ENCODE peak calls at places on chromosome 16, in eight cellular contexts. One of them, this sample, is unnamed.

GRCh38 chr16:88348377-88349152 is 34.2 kb upstream of the ZNF469 start:
- DNase-seq in HCT116: no peak
- DNase-seq in endothelial cell of umbilical vein: no peak
- DNase-seq in heart left ventricle: peak; percentile 45
- DNase-seq in uterus: no peak
- DNase-seq in IMR-90: no peak
- DNase-seq in stomach: no peak
- DNase-seq in A549: no peak
- DNase-seq in this sample: no peak

GRCh38 chr16:5851583-5851982 is 754.0 kb upstream of the EEF2KMT start:
- DNase-seq in A549: no peak
- DNase-seq in heart left ventricle: no peak
- DNase-seq in IMR-90: no peak
- DNase-seq in endothelial cell of umbilical vein: no peak
- DNase-seq in uterus: no peak
- DNase-seq in HCT116: no peak
- DNase-seq in stomach: no peak
- DNase-seq in this sample: no peak

GRCh38 chr16:12341423-12341822 is 364.9 kb downstream of the SNX29 start:
- DNase-seq in heart left ventricle: no peak
- DNase-seq in endothelial cell of umbilical vein: peak; percentile 36
- DNase-seq in stomach: no peak
- DNase-seq in IMR-90: peak; percentile 75
- DNase-seq in A549: peak; percentile 46
- DNase-seq in uterus: no peak
- DNase-seq in HCT116: peak; percentile 68
- DNase-seq in this sample: no peak

GRCh38 chr16:29664133-29664912 is 1.3 kb downstream of the SPN start:
- DNase-seq in uterus: no peak
- DNase-seq in endothelial cell of umbilical vein: no peak
- DNase-seq in HCT116: no peak
- DNase-seq in A549: no peak
- DNase-seq in IMR-90: no peak
- DNase-seq in heart left ventricle: no peak
- DNase-seq in stomach: no peak
- DNase-seq in this sample: no peak

GRCh38 chr16:88320947-88321634 is 61.7 kb upstream of the ZNF469 start:
- DNase-seq in endothelial cell of umbilical vein: peak; percentile 9
- DNase-seq in uterus: no peak
- DNase-seq in stomach: no peak
- DNase-seq in A549: peak; percentile 60
- DNase-seq in heart left ventricle: peak; percentile 30
- DNase-seq in IMR-90: no peak
- DNase-seq in HCT116: peak; percentile 42
- DNase-seq in this sample: no peak

GRCh38 chr16:75064403-75065148 is 52.0 kb downstream of the LDHD start:
- DNase-seq in HCT116: no peak
- DNase-seq in IMR-90: peak; percentile 39
- DNase-seq in uterus: no peak
- DNase-seq in endothelial cell of umbilical vein: no peak
- DNase-seq in stomach: peak; percentile 76
- DNase-seq in heart left ventricle: no peak
- DNase-seq in A549: no peak
- DNase-seq in this sample: no peak

GRCh38 chr16:75502916-75503605 is 7.8 kb upstream of the CHST6 start:
- DNase-seq in stomach: no peak
- DNase-seq in A549: no peak
- DNase-seq in endothelial cell of umbilical vein: no peak
- DNase-seq in IMR-90: no peak
- DNase-seq in uterus: no peak
- DNase-seq in heart left ventricle: no peak
- DNase-seq in HCT116: no peak
- DNase-seq in this sample: no peak

GRCh38 chr16:81497690-81498089 is 53.1 kb downstream of the CMIP start:
- DNase-seq in stomach: no peak
- DNase-seq in IMR-90: no peak
- DNase-seq in endothelial cell of umbilical vein: no peak
- DNase-seq in uterus: no peak
- DNase-seq in HCT116: no peak
- DNase-seq in heart left ventricle: no peak
- DNase-seq in A549: no peak
- DNase-seq in this sample: no peak

GRCh38 chr16:8919934-8920465 is 37.8 kb downstream of the LITAFD start:
- DNase-seq in IMR-90: no peak
- DNase-seq in uterus: no peak
- DNase-seq in stomach: no peak
- DNase-seq in endothelial cell of umbilical vein: no peak
- DNase-seq in heart left ventricle: no peak
- DNase-seq in HCT116: no peak
- DNase-seq in A549: no peak
- DNase-seq in this sample: no peak

GRCh38 chr16:11253009-11253994 is 2.7 kb downstream of the SOCS1 start:
- DNase-seq in HCT116: no peak
- DNase-seq in endothelial cell of umbilical vein: no peak
- DNase-seq in A549: no peak
- DNase-seq in uterus: no peak
- DNase-seq in heart left ventricle: peak; percentile 17
- DNase-seq in stomach: no peak
- DNase-seq in IMR-90: peak; percentile 84
- DNase-seq in this sample: no peak

GRCh38 chr16:81314603-81315270 is at the start of gene GAN:
- DNase-seq in uterus: peak; percentile 95
- DNase-seq in A549: peak; percentile 97
- DNase-seq in stomach: peak; percentile 96
- DNase-seq in heart left ventricle: peak; percentile 97
- DNase-seq in HCT116: peak; percentile 94
- DNase-seq in IMR-90: peak; percentile 95
- DNase-seq in endothelial cell of umbilical vein: peak; percentile 98
- DNase-seq in this sample: peak; percentile 90

GRCh38 chr16:56789360-56789759 is 59.4 kb downstream of the NUP93 start:
- DNase-seq in HCT116: peak; percentile 55
- DNase-seq in A549: peak; percentile 80
- DNase-seq in uterus: peak; percentile 24
- DNase-seq in endothelial cell of umbilical vein: peak; percentile 55
- DNase-seq in stomach: peak; percentile 73
- DNase-seq in IMR-90: peak; percentile 60
- DNase-seq in heart left ventricle: no peak
- DNase-seq in this sample: no peak

GRCh38 chr16:47694543-47694942 is 233.4 kb downstream of the PHKB start:
- DNase-seq in endothelial cell of umbilical vein: peak; percentile 30
- DNase-seq in HCT116: no peak
- DNase-seq in IMR-90: no peak
- DNase-seq in heart left ventricle: no peak
- DNase-seq in A549: peak; percentile 14
- DNase-seq in stomach: no peak
- DNase-seq in uterus: no peak
- DNase-seq in this sample: no peak

GRCh38 chr16:82004651-82005490 is 6.4 kb downstream of the SDR42E1 start:
- DNase-seq in A549: no peak
- DNase-seq in heart left ventricle: no peak
- DNase-seq in uterus: no peak
- DNase-seq in endothelial cell of umbilical vein: peak; percentile 44
- DNase-seq in IMR-90: no peak
- DNase-seq in stomach: no peak
- DNase-seq in HCT116: no peak
- DNase-seq in this sample: no peak

GRCh38 chr16:60031751-60032150 is 1297.6 kb upstream of the GOT2 start:
- DNase-seq in uterus: no peak
- DNase-seq in endothelial cell of umbilical vein: no peak
- DNase-seq in HCT116: no peak
- DNase-seq in IMR-90: no peak
- DNase-seq in A549: no peak
- DNase-seq in stomach: no peak
- DNase-seq in heart left ventricle: no peak
- DNase-seq in this sample: no peak

GRCh38 chr16:85286970-85287814 is 174.9 kb upstream of the CIBAR2 start:
- DNase-seq in HCT116: no peak
- DNase-seq in stomach: no peak
- DNase-seq in heart left ventricle: peak; percentile 78
- DNase-seq in endothelial cell of umbilical vein: no peak
- DNase-seq in IMR-90: peak; percentile 65
- DNase-seq in uterus: no peak
- DNase-seq in A549: no peak
- DNase-seq in this sample: peak; percentile 37

GRCh38 chr16:69941251-69942098 is 9.7 kb upstream of the CLEC18A start:
- DNase-seq in IMR-90: no peak
- DNase-seq in heart left ventricle: no peak
- DNase-seq in stomach: no peak
- DNase-seq in uterus: no peak
- DNase-seq in A549: no peak
- DNase-seq in HCT116: no peak
- DNase-seq in endothelial cell of umbilical vein: no peak
- DNase-seq in this sample: peak; percentile 4

GRCh38 chr16:46830417-46830901 is 521 bp downstream of the C16orf87 start:
- DNase-seq in A549: peak; percentile 16
- DNase-seq in IMR-90: no peak
- DNase-seq in endothelial cell of umbilical vein: no peak
- DNase-seq in heart left ventricle: peak; percentile 71
- DNase-seq in uterus: no peak
- DNase-seq in stomach: peak; percentile 46
- DNase-seq in HCT116: no peak
- DNase-seq in this sample: no peak

DNA sequence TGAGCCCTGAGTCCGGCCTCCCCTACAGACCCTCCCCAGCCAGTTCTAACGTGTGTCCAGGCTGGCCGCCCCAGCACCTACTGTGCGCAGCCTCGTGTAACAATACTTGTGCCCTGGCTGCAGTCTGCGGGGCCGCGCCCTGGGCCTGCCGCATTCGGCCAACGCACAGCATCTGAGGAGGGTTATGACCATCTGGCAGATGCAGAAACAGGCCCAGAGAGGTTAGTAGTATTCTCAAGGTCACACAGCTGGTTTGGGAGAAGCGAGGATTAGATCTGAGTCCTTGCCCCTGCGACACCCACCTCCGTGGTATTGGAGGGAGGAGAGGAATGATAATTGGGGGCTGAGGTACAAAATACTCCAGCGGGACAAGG is 997 bp downstream of the RIPOR1 start:
- DNase-seq in stomach: no peak
- DNase-seq in A549: no peak
- DNase-seq in IMR-90: no peak
- DNase-seq in heart left ventricle: no peak
- DNase-seq in endothelial cell of umbilical vein: no peak
- DNase-seq in uterus: peak; percentile 34
- DNase-seq in HCT116: no peak
- DNase-seq in this sample: no peak
- H3K4me3 ChIP-seq in stomach: peak overlapping the region; percentile 70
- H3K4me3 ChIP-seq in A549: peak overlapping the region; percentile 73
- H3K4me3 ChIP-seq in IMR-90: peak overlapping the region; percentile 85
- H3K4me3 ChIP-seq in heart left ventricle: peak overlapping the region; percentile 73
- H3K4me3 ChIP-seq in endothelial cell of umbilical vein: peak overlapping the region; percentile 55
- H3K4me3 ChIP-seq in uterus: peak overlapping the region; percentile 85
- H3K4me3 ChIP-seq in HCT116: peak overlapping the region; percentile 77
- H3K4me3 ChIP-seq in this sample: peak overlapping the region; percentile 85

GRCh38 chr16:66256919-66257318 is 109.6 kb upstream of the CDH5 start:
- DNase-seq in heart left ventricle: no peak
- DNase-seq in stomach: no peak
- DNase-seq in IMR-90: no peak
- DNase-seq in HCT116: no peak
- DNase-seq in endothelial cell of umbilical vein: no peak
- DNase-seq in A549: no peak
- DNase-seq in uterus: no peak
- DNase-seq in this sample: no peak
- H3K4me1 ChIP-seq in heart left ventricle: no peaks in the 10 kb centered on the region
- H3K4me1 ChIP-seq in stomach: no peaks in the 10 kb centered on the region
- H3K4me1 ChIP-seq in IMR-90: no peaks in the 10 kb centered on the region
- H3K4me1 ChIP-seq in HCT116: no peaks in the 10 kb centered on the region
- H3K4me1 ChIP-seq in endothelial cell of umbilical vein: no peaks in the 10 kb centered on the region
- H3K4me1 ChIP-seq in A549: no peaks in the 10 kb centered on the region
- H3K4me1 ChIP-seq in uterus: no peaks in the 10 kb centered on the region
- H3K4me1 ChIP-seq in this sample: no peaks in the 10 kb centered on the region

GRCh38 chr16:14511798-14512131 is 118.3 kb downstream of the PARN start:
- DNase-seq in heart left ventricle: no peak
- DNase-seq in uterus: no peak
- DNase-seq in HCT116: no peak
- DNase-seq in IMR-90: peak; percentile 27
- DNase-seq in A549: no peak
- DNase-seq in stomach: no peak
- DNase-seq in endothelial cell of umbilical vein: no peak
- DNase-seq in this sample: no peak

GRCh38 chr16:14510939-14511797 is 118.9 kb downstream of the PARN start:
- DNase-seq in stomach: no peak
- DNase-seq in uterus: no peak
- DNase-seq in endothelial cell of umbilical vein: no peak
- DNase-seq in HCT116: no peak
- DNase-seq in A549: peak; percentile 69
- DNase-seq in IMR-90: peak; percentile 74
- DNase-seq in heart left ventricle: no peak
- DNase-seq in this sample: no peak

GRCh38 chr16:14510581-14510938 is 119.5 kb downstream of the PARN start:
- DNase-seq in heart left ventricle: no peak
- DNase-seq in uterus: no peak
- DNase-seq in HCT116: no peak
- DNase-seq in stomach: no peak
- DNase-seq in A549: no peak
- DNase-seq in endothelial cell of umbilical vein: no peak
- DNase-seq in IMR-90: no peak
- DNase-seq in this sample: no peak

GRCh38 chr16:14514967-14515366 is 115.1 kb downstream of the PARN start:
- DNase-seq in A549: no peak
- DNase-seq in heart left ventricle: no peak
- DNase-seq in HCT116: no peak
- DNase-seq in stomach: no peak
- DNase-seq in endothelial cell of umbilical vein: no peak
- DNase-seq in uterus: no peak
- DNase-seq in IMR-90: no peak
- DNase-seq in this sample: no peak

GRCh38 chr16:14513389-14514107 is 116.5 kb downstream of the PARN start:
- DNase-seq in A549: no peak
- DNase-seq in endothelial cell of umbilical vein: no peak
- DNase-seq in HCT116: no peak
- DNase-seq in uterus: no peak
- DNase-seq in IMR-90: no peak
- DNase-seq in stomach: peak; percentile 56
- DNase-seq in heart left ventricle: no peak
- DNase-seq in this sample: no peak
- TF ChIP-seq POLR2A in A549: no peak
- TF ChIP-seq POLR2A in endothelial cell of umbilical vein: no peak
- TF ChIP-seq POLR2A in HCT116: no peak
- TF ChIP-seq POLR2A in uterus: no peak
- TF ChIP-seq POLR2A in IMR-90: no peak
- TF ChIP-seq POLR2A in stomach: no peak
- TF ChIP-seq POLR2A in heart left ventricle: no peak
- TF ChIP-seq POLR2A in this sample: no peak

DNA sequence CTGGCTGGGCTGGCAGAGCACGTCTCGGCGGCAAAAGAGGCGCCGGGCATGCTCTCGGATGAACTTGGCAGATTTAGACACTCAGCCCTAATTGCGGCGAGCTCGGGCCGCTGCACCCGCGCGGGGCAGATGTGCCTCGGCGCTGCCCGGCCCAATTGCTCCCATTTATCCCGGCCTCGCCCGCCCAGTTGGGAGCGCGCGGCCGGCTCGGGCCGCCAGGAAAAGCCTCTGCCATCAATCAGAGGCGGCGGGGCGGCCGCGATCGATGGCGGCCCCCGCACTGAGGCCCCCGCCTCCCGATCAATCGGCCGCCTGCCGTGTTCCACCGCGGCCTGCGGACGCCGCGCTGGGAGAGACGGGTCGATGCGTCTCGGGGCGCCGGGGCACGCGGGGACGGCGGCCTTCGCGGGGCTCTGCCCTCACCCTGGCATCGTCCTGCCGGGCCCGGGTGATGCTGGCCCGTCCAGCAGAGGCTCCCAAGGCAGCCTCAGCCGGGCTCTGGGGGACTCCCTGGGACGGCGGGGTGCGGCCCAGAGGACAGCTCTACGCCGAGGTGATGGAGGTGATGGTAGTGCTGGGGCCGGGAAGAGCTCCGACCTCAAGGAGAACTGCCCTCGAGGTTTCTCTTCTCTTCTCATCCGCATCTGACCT is 200.9 kb upstream of the N4BP1 start:
- DNase-seq in HCT116: no peak
- DNase-seq in uterus: no peak
- DNase-seq in stomach: no peak
- DNase-seq in endothelial cell of umbilical vein: no peak
- DNase-seq in A549: no peak
- DNase-seq in IMR-90: no peak
- DNase-seq in heart left ventricle: no peak
- DNase-seq in this sample: no peak
- H3K4me3 ChIP-seq in HCT116: no peak overlapping the region
- H3K4me3 ChIP-seq in uterus: no peak overlapping the region
- H3K4me3 ChIP-seq in stomach: peak overlapping the region; percentile 23
- H3K4me3 ChIP-seq in endothelial cell of umbilical vein: no peak overlapping the region
- H3K4me3 ChIP-seq in A549: no peak overlapping the region
- H3K4me3 ChIP-seq in IMR-90: no peak overlapping the region
- H3K4me3 ChIP-seq in heart left ventricle: peak overlapping the region; percentile 29
- H3K4me3 ChIP-seq in this sample: no peak overlapping the region